ENCODE peak calls at places on chromosome 20, in seven cellular contexts. S is neuronal stem cell, E is H9, F is mesendoderm, G is IMR-90, Y is mesenchymal stem cell, O is trophoblast cell. K is an unnamed sample.
A peak's percentile ranks its signal among the peaks of the same experiment; 100 is the strongest.

GRCh38 chr20:36460648-36461599 is 80.4 kb upstream of the MYL9 start:
- DNase-seq in S (peak; percentile 93), O (peak; percentile 96), F (peak; percentile 96), Y (peak; percentile 91), G (peak; percentile 84), E (peak; percentile 94), K (peak; percentile 78)

GRCh38 chr20:6769953-6770831 is 2.7 kb downstream of the BMP2 start:
- DNase-seq in G (no peak), O (no peak), F (peak; percentile 82), Y (peak; percentile 67), S (peak; percentile 42), E (peak; percentile 65), K (peak; percentile 73)

GRCh38 chr20:45469336-45470261 is at the start of gene WFDC2:
- DNase-seq in Y (no peak), F (peak; percentile 67), G (no peak), O (no peak), E (peak; percentile 78), S (no peak), K (no peak)

GRCh38 chr20:45518282-45518681 is 2.9 kb upstream of the SPINT3 start:
- DNase-seq in S (no peak), G (no peak), Y (no peak), E (no peak), O (peak; percentile 5), F (peak; percentile 19), K (no peak)

GRCh38 chr20:12058201-12058600 is 140.5 kb downstream of the BTBD3 start:
- DNase-seq in S (no peak), O (no peak), F (no peak), E (no peak), G (no peak), Y (peak; percentile 22), K (no peak)

GRCh38 chr20:30815577-30816181 is 441.8 kb upstream of the DEFB115 start:
- DNase-seq in Y (no peak), O (no peak), F (no peak), G (no peak), S (no peak), E (peak; percentile 31), K (no peak)

GRCh38 chr20:58246346-58246745 is 17.9 kb upstream of the ANKRD60 start:
- DNase-seq in Y (peak; percentile 34), F (peak; percentile 72), O (peak; percentile 65), S (no peak), G (no peak), E (peak; percentile 56), K (no peak)

GRCh38 chr20:53907968-53908751 is 162.2 kb downstream of the BCAS1 start:
- DNase-seq in S (no peak), Y (no peak), G (no peak), F (no peak), O (no peak), E (no peak), K (no peak)

GRCh38 chr20:11776687-11777086 is 141.0 kb upstream of the BTBD3 start:
- DNase-seq in G (peak; percentile 32), Y (no peak), F (no peak), E (no peak), S (no peak), O (no peak), K (no peak)

GRCh38 chr20:1010659-1011058 is 8.5 kb upstream of the RSPO4 start:
- DNase-seq in F (no peak), G (no peak), E (no peak), O (no peak), S (no peak), Y (no peak), K (no peak)

GRCh38 chr20:36812601-36813000 is 39.0 kb upstream of the DSN1 start:
- DNase-seq in S (no peak), E (no peak), Y (no peak), O (no peak), G (no peak), F (no peak), K (no peak)

GRCh38 chr20:49386848-49387605 is 95.4 kb downstream of the KCNB1 start:
- DNase-seq in O (no peak), F (peak; percentile 38), G (no peak), S (no peak), Y (no peak), E (no peak), K (no peak)

GRCh38 chr20:584375-585301 is 25.5 kb downstream of the TCF15 start:
- DNase-seq in O (no peak), E (no peak), S (no peak), F (peak; percentile 82), G (no peak), Y (no peak), K (no peak)

GRCh38 chr20:23744726-23745646 is 5.7 kb downstream of the CST1 start:
- DNase-seq in E (no peak), Y (peak; percentile 22), O (no peak), F (no peak), S (no peak), G (peak; percentile 10), K (no peak)

GRCh38 chr20:14790771-14791517 is 453.5 kb upstream of the FLRT3 start:
- DNase-seq in S (no peak), F (no peak), E (no peak), O (no peak), Y (no peak), G (no peak), K (no peak)

GRCh38 chr20:10647909-10648308 is 25.9 kb downstream of the JAG1 start:
- DNase-seq in E (no peak), Y (no peak), O (no peak), F (no peak), S (no peak), G (no peak), K (no peak)

GRCh38 chr20:53899351-53900167 is 170.8 kb downstream of the BCAS1 start:
- DNase-seq in F (no peak), O (no peak), S (no peak), G (peak; percentile 87), E (no peak), Y (peak; percentile 93), K (no peak)

GRCh38 chr20:59785986-59786753 is 147.3 kb downstream of the SYCP2 start:
- DNase-seq in G (no peak), S (no peak), F (no peak), Y (no peak), E (peak; percentile 9), O (no peak), K (no peak)

GRCh38 chr20:36243726-36244125 is 7.4 kb downstream of the AAR2 start:
- DNase-seq in O (no peak), E (no peak), Y (no peak), G (no peak), F (no peak), S (no peak), K (no peak)

GRCh38 chr20:33232486-33233072 is 3.2 kb upstream of the BPIFA1 start:
- DNase-seq in E (no peak), F (no peak), Y (no peak), O (no peak), G (no peak), S (no peak), K (no peak)

GRCh38 chr20:59663513-59663890 is 59.2 kb downstream of the PHACTR3 start:
- DNase-seq in Y (no peak), E (no peak), S (no peak), F (no peak), G (no peak), O (no peak), K (no peak)

GRCh38 chr20:45372646-45373352 is 5.3 kb downstream of the TP53TG5 start:
- DNase-seq in O (no peak), F (peak; percentile 40), E (peak; percentile 68), S (no peak), G (no peak), Y (no peak), K (peak; percentile 58)

GRCh38 chr20:33393609-33394008 is 7.7 kb downstream of the CDK5RAP1 start:
- DNase-seq in E (no peak), Y (peak; percentile 78), O (no peak), G (peak; percentile 28), F (no peak), S (no peak), K (no peak)

GRCh38 chr20:47734870-47735269 is 50.4 kb downstream of the SULF2 start:
- DNase-seq in F (no peak), G (no peak), E (no peak), Y (no peak), O (no peak), S (no peak), K (no peak)

GRCh38 chr20:25863536-25864325 is 167.1 kb upstream of the ZNF337 start:
- DNase-seq in F (peak; percentile 68), G (no peak), S (no peak), Y (no peak), E (peak; percentile 60), O (no peak), K (no peak)

GRCh38 chr20:38152175-38153010 is 12.7 kb downstream of the TGM2 start:
- DNase-seq in F (no peak), O (peak; percentile 22), S (no peak), E (no peak), Y (peak; percentile 61), G (peak; percentile 73), K (no peak)

GRCh38 chr20:48691523-48691922 is 136.3 kb downstream of the PREX1 start:
- DNase-seq in Y (no peak), G (peak; percentile 20), F (no peak), S (no peak), O (no peak), E (no peak), K (no peak)

GRCh38 chr20:46604551-46605133 is 46.6 kb downstream of the SLC13A3 start:
- DNase-seq in Y (no peak), E (no peak), G (no peak), S (no peak), O (no peak), F (no peak), K (no peak)
- H3K4ac ChIP-seq in Y (no peak overlapping the region), E (no peak overlapping the region), G (no peak overlapping the region), S (no peak overlapping the region), O (no peak overlapping the region), F (no peak overlapping the region), K (no peak overlapping the region)

DNA sequence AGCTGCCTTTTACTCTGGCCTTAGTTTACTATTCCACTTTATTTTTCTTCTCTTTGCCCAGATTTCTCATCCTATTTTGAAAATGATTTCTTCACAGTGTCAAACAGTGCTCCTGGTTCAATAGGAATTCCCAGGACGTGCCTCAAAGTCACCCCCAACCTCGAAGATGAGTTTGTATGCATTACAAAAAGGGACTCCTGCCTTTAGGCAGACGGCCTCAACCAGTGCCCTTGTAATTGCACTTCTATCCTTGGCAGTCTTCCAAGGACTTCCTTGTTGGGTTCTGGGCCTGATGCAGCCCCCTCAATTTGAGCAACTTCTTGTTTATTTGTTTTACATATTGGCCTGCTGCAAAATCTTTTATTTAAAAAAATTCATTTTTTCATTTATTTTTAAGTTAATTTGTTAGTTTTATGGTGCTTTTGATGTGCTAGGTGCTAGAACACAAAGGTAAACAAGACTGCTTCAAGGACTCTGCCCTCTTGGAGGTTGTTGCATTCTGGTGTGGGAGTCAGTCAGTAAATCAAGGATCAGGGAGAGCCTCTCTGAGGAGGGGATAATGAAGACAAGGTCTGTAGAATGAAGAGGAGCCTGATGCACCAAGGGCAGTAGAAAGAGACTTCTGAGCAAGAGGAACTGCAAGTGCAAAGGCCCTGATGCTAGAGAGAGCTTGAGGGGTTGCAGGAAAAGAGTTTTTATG is 181.5 kb upstream of the LAMP5 start:
- DNase-seq in S (no peak), Y (no peak), E (no peak), G (no peak), F (no peak), O (no peak), K (no peak)
- H3K4ac ChIP-seq in S (no peak overlapping the region), Y (no peak overlapping the region), E (no peak overlapping the region), G (no peak overlapping the region), F (no peak overlapping the region), O (no peak overlapping the region), K (no peak overlapping the region)

GRCh38 chr20:60986757-60987156 is 265.3 kb upstream of the CDH4 start:
- DNase-seq in F (no peak), S (no peak), O (no peak), E (no peak), Y (no peak), G (no peak), K (no peak)
- H3K4ac ChIP-seq in F (no peak overlapping the region), S (no peak overlapping the region), O (no peak overlapping the region), E (no peak overlapping the region), Y (no peak overlapping the region), G (no peak overlapping the region), K (no peak overlapping the region)

GRCh38 chr20:20253039-20253743 is 114.7 kb upstream of the INSM1 start:
- DNase-seq in G (no peak), O (no peak), E (no peak), S (no peak), Y (no peak), F (no peak), K (no peak)
- H3K4ac ChIP-seq in G (no peak overlapping the region), O (no peak overlapping the region), E (no peak overlapping the region), S (no peak overlapping the region), Y (no peak overlapping the region), F (no peak overlapping the region), K (no peak overlapping the region)

K was measured in H1.